ENCODE peak calls at places on chromosomes 7 and 10, in six cellular contexts. F is astrocyte, Y is right lobe of liver, D is upper lobe of right lung, V is spleen, T is heart left ventricle. O is an unnamed sample. For H3K27me3 and H3K4me1, the result is how much of the 10 kb centered on the place peaks cover.

GRCh38 chr7:124387056-124387455 is 354.2 kb upstream of the TMEM229A start:
- DNase-seq in F (no peak), Y (no peak), D (no peak), V (no peak), T (no peak), O (no peak)

GRCh38 chr10:121310151-121310711 is 288.0 kb downstream of the FGFR2 start:
- DNase-seq in F (peak), Y (no peak), D (no peak), V (no peak), T (no peak), O (no peak)

GRCh38 chr10:72080042-72081035 is 8.0 kb downstream of the SPOCK2 start:
- DNase-seq in F (no peak), Y (no peak), D (no peak), V (no peak), T (no peak), O (no peak)

GRCh38 chr10:132677096-132677904 is 108.6 kb downstream of the NKX6-2 start:
- DNase-seq in F (no peak), Y (peak), D (peak), V (peak), T (no peak), O (no peak)

GRCh38 chr10:127863231-127863825 is 29.4 kb downstream of the CLRN3 start:
- DNase-seq in F (peak), Y (no peak), D (no peak), V (peak), T (no peak), O (no peak)

GRCh38 chr7:17535776-17536175 is 237.3 kb downstream of the AHR start:
- DNase-seq in F (peak), Y (no peak), D (no peak), V (no peak), T (no peak), O (no peak)

GRCh38 chr7:123039269-123039668 is 43.8 kb upstream of the TAS2R16 start:
- DNase-seq in F (no peak), Y (no peak), D (no peak), V (no peak), T (no peak), O (no peak)

GRCh38 chr10:122196218-122196617 is 74.9 kb upstream of the BTBD16 start:
- DNase-seq in F (no peak), Y (no peak), D (no peak), V (no peak), T (no peak), O (no peak)

GRCh38 chr7:101518348-101518747 is 110.7 kb downstream of the MYL10 start:
- DNase-seq in F (peak), Y (no peak), D (no peak), V (no peak), T (no peak), O (no peak)

GRCh38 chr7:101940151-101940550 is 122.7 kb downstream of the CUX1 start:
- DNase-seq in F (no peak), Y (no peak), D (peak), V (no peak), T (no peak), O (no peak)

GRCh38 chr10:116385994-116386809 is 41.4 kb upstream of the PNLIPRP3 start:
- DNase-seq in F (peak), Y (no peak), D (no peak), V (no peak), T (no peak), O (no peak)

GRCh38 chr10:70761727-70762350 is 23.3 kb downstream of the TBATA start:
- DNase-seq in F (no peak), Y (peak), D (no peak), V (peak), T (no peak), O (no peak)

GRCh38 chr10:68812420-68812819 is 14.9 kb upstream of the STOX1 start:
- DNase-seq in F (no peak), Y (no peak), D (no peak), V (no peak), T (no peak), O (no peak)

GRCh38 chr7:111091623-111092370 is 870 bp downstream of the LRRN3 start:
- DNase-seq in F (no peak), Y (no peak), D (no peak), V (no peak), T (no peak), O (no peak)

GRCh38 chr10:21495686-21496284 is 29.7 kb downstream of the SKIDA1 start:
- DNase-seq in F (no peak), Y (peak), D (peak), V (peak), T (peak), O (peak)

GRCh38 chr7:144127714-144128334 is 4.8 kb downstream of the OR2A14 start:
- DNase-seq in F (peak), Y (peak), D (peak), V (peak), T (peak), O (peak)

GRCh38 chr7:103048833-103049232 is 25.8 kb downstream of the FBXL13 start:
- DNase-seq in F (peak), Y (no peak), D (no peak), V (no peak), T (no peak), O (no peak)

GRCh38 chr7:74070619-74070920 is 13.0 kb upstream of the LIMK1 start:
- DNase-seq in F (no peak), Y (peak), D (peak), V (peak), T (no peak), O (no peak)

GRCh38 chr7:105413887-105414437 is 25.2 kb upstream of the SRPK2 start:
- DNase-seq in F (no peak), Y (no peak), D (no peak), V (no peak), T (no peak), O (no peak)

GRCh38 chr7:140810830-140811556 is 113.7 kb downstream of the BRAF start:
- DNase-seq in F (peak), Y (no peak), D (no peak), V (no peak), T (peak), O (no peak)

GRCh38 chr10:16509996-16510395 is 11.7 kb downstream of the C1QL3 start:
- DNase-seq in F (no peak), Y (no peak), D (no peak), V (no peak), T (no peak), O (no peak)

GRCh38 chr10:127374901-127375300 is 174.2 kb upstream of the NPS start:
- DNase-seq in F (no peak), Y (no peak), D (no peak), V (no peak), T (no peak), O (no peak)

GRCh38 chr10:16459428-16459939 is 22.7 kb downstream of the PTER start:
- DNase-seq in F (no peak), Y (no peak), D (no peak), V (no peak), T (no peak), O (no peak)

GRCh38 chr7:114944742-114945625 is 23.1 kb downstream of the MDFIC start:
- DNase-seq in F (peak), Y (peak), D (no peak), V (no peak), T (peak), O (peak)

GRCh38 chr7:137818036-137818435 is 28.7 kb downstream of the DGKI start:
- DNase-seq in F (peak), Y (no peak), D (no peak), V (no peak), T (no peak), O (no peak)

GRCh38 chr10:628386-629045 is 61.0 kb downstream of the DIP2C start:
- DNase-seq in F (no peak), Y (peak), D (peak), V (peak), T (no peak), O (no peak)

GRCh38 chr7:8435120-8435519 is 1.7 kb downstream of the NXPH1 start:
- DNase-seq in F (no peak), Y (no peak), D (no peak), V (peak), T (no peak), O (no peak)
- H3K27me3 ChIP-seq in F (half or more), Y (under half), D (half or more), V (half or more), T (half or more), O (under half)

DNA sequence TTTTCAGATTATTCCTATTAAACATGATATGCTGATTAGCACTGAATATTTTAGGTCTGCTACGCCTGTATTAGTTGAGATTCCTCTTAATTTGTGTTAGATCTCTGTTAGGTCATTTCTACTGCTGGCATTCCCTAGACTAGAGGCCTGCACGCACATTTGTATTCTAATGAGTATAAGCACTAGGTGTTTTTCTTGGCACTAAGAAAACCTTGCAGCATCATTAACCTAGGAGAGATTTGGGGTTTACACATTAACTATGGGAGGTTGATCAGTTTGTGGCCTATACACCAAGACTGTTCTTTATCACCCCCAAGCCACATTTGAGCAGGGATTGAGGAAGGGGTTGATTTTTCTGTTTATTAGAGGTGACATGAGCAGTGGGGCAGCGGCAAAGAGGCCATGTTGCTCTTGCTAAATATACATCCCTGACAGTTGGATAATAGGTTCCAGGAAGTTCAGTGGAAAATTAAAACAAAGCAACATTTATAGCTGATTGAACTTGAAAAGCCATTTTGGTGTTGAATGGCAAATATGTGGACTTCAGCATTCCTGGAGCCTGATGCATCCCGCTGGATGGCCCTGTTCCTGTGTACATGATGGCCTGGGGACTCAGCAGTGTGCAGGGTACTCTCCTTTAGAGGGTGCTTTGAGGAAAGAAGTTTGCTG is 65.2 kb downstream of the GBF1 start:
- DNase-seq in F (peak), Y (no peak), D (no peak), V (no peak), T (no peak), O (no peak)
- H3K4me1 ChIP-seq in F (under half), Y (under half), D (under half), V (under half), T (half or more), O (under half)

DNA sequence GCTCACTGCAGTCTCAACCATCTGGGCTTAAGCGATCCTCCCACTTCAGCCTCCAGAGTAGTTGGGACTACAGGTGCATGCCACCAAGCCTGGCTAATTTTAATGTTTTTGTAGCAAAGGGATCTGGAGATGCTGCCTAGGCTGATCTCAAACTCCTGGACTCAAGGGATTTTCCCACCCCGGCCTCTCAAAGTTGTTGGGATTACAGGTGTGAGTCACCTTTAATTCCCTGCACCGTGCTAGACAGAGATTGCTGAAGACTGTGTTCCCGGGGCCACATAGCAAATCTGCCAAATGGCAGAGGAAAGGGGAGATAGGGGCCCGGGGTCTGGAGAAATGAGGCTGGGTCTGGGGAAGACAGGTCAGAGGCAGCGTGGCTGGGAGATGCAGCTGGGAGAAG is 20.6 kb upstream of the PSMG3 start:
- DNase-seq in F (no peak), Y (no peak), D (no peak), V (no peak), T (no peak), O (no peak)
- H3K27me3 ChIP-seq in F (under half), Y (under half), D (under half), V (under half), T (under half), O (under half)

DNA sequence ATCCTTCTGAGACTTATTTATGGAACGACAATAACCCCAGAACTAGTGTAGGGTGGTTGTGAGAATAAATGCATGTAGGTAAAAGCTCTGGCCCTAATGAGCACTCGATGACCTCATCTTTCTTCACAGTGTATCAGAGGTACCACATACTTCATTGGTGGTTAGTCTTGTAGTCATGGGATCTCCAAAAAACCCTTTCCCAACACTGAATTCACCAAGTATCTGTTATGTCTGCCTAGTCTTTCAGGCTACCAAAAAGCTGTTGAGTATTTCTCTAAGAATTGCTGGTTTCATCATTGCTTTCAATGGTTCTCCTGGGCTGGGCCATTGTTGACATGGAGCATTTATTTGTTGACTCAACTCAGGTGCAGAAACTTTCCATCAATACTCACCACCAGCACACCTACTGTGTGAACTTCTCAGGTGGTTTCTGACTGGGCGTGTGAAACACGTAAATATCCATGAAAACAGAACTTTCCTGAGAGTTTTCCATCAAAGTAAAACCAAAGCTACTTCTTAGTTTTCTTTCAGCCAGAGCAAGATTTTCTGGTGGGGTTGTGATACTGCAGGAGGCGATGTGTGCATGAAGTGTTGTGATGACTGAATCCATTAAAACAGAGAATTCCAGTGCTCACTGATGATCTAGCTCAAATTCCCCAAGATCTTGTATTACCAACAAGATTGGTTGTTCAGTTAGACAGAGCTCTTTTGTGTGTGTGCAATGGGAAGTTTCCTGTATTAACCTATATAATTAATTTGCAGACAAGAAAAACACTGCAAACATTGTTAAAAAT is 51.4 kb upstream of the SLC35B4 start:
- DNase-seq in F (no peak), Y (no peak), D (no peak), V (no peak), T (no peak), O (no peak)
- H3K4me1 ChIP-seq in F (under half), Y (half or more), D (under half), V (under half), T (under half), O (under half)

GRCh38 chr7:158353606-158354570 is 233.7 kb downstream of the PTPRN2 start:
- DNase-seq in F (no peak), Y (no peak), D (peak), V (peak), T (no peak), O (no peak)
- H3K27me3 ChIP-seq in F (under half), Y (under half), D (under half), V (under half), T (under half), O (under half)

DNA sequence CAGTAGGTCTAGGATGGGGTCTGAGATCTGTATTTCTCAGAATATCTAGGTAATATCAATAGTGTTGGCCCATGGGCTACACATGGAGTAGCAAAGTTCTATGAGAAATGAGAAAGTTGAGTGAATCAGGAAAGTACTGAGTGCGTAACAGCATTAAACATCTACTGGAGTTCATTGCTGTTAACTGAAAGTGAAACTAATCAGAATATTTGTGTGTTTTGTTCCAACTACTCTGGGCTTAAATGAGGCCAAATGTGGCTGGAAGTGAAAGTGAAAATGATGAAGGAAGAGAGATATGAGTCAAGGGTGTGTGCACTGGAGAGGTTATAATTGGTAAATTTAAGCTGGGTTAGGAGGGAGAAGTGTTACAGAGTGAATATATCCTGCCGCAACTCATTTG is 46.5 kb downstream of the TMEM106B start:
- DNase-seq in F (peak), Y (no peak), D (no peak), V (no peak), T (no peak), O (no peak)
- H3K4me1 ChIP-seq in F (under half), Y (under half), D (under half), V (under half), T (under half), O (under half)